ENCODE peak calls at places on chromosomes 7 and 10, in six cellular contexts. H is GM12878, Z is H1, U is HepG2, C is HCT116, M is K562. O is an unnamed sample.

GRCh38 chr10:72730462-72730861 is 38.5 kb downstream of the MCU start:
- DNase-seq in M (no peak), U (no peak), C (no peak), Z (no peak), H (no peak), O (no peak)

GRCh38 chr7:69840248-69840647 is 242.0 kb downstream of the AUTS2 start:
- DNase-seq in Z (no peak), C (no peak), M (no peak), U (no peak), H (no peak), O (no peak)

GRCh38 chr7:141675431-141676210 is 26.3 kb downstream of the DENND11 start:
- DNase-seq in C (no peak), U (no peak), M (no peak), H (no peak), Z (no peak), O (no peak)

GRCh38 chr10:16867556-16867955 is 50.3 kb upstream of the RSU1 start:
- DNase-seq in C (peak), Z (peak), H (no peak), M (no peak), U (no peak), O (no peak)

GRCh38 chr7:139361523-139361922 is 1.8 kb downstream of the LUC7L2 start:
- DNase-seq in M (no peak), U (no peak), Z (no peak), H (no peak), C (no peak), O (no peak)

GRCh38 chr7:26291251-26291650 is 411 bp upstream of the SNX10 start:
- DNase-seq in H (no peak), U (no peak), Z (no peak), M (no peak), C (no peak), O (no peak)

GRCh38 chr7:44292418-44292817 is 33.0 kb downstream of the CAMK2B start:
- DNase-seq in H (no peak), U (no peak), M (no peak), Z (no peak), C (no peak), O (no peak)

GRCh38 chr10:47159361-47160228 is 140.4 kb upstream of the GDF10 start:
- DNase-seq in Z (no peak), U (no peak), M (no peak), C (no peak), H (no peak), O (no peak)

GRCh38 chr7:93332172-93332571 is 100.0 kb downstream of the VPS50 start:
- DNase-seq in H (no peak), M (peak), Z (no peak), U (no peak), C (no peak), O (no peak)

GRCh38 chr10:3433131-3433530 is 260.5 kb upstream of the PITRM1 start:
- DNase-seq in Z (no peak), U (no peak), H (no peak), C (no peak), M (no peak), O (no peak)

GRCh38 chr7:157797361-157797760 is 460.6 kb downstream of the DNAJB6 start:
- DNase-seq in C (no peak), H (no peak), Z (no peak), U (no peak), M (no peak), O (no peak)

GRCh38 chr7:26490631-26491624 is 199.3 kb downstream of the SNX10 start:
- DNase-seq in M (no peak), H (no peak), Z (no peak), U (no peak), C (no peak), O (no peak)

GRCh38 chr7:77699056-77699455 is 2.8 kb downstream of the RSBN1L start:
- DNase-seq in Z (no peak), M (no peak), C (no peak), U (no peak), H (peak), O (no peak)

GRCh38 chr7:66211429-66211828 is 6.3 kb downstream of the TPST1 start:
- DNase-seq in U (no peak), Z (no peak), H (no peak), M (no peak), C (no peak), O (no peak)

GRCh38 chr7:45196374-45196773 is 38.8 kb downstream of the RAMP3 start:
- DNase-seq in M (no peak), C (no peak), Z (no peak), U (no peak), H (peak), O (no peak)

GRCh38 chr7:15720849-15721471 is 34.5 kb upstream of the MEOX2 start:
- DNase-seq in U (peak), H (no peak), M (peak), C (peak), Z (no peak), O (peak)

GRCh38 chr10:88120599-88121333 is 257.3 kb downstream of the PTEN start:
- DNase-seq in M (no peak), C (no peak), U (no peak), H (no peak), Z (no peak), O (no peak)

GRCh38 chr10:10489765-10490164 is 527.9 kb upstream of the CELF2 start:
- DNase-seq in M (no peak), H (no peak), U (no peak), C (no peak), Z (no peak), O (no peak)
- TF ChIP-seq ZNF274 in M (no peak), H (no peak), U (no peak), C (no peak), Z (no peak), O (no peak)

DNA sequence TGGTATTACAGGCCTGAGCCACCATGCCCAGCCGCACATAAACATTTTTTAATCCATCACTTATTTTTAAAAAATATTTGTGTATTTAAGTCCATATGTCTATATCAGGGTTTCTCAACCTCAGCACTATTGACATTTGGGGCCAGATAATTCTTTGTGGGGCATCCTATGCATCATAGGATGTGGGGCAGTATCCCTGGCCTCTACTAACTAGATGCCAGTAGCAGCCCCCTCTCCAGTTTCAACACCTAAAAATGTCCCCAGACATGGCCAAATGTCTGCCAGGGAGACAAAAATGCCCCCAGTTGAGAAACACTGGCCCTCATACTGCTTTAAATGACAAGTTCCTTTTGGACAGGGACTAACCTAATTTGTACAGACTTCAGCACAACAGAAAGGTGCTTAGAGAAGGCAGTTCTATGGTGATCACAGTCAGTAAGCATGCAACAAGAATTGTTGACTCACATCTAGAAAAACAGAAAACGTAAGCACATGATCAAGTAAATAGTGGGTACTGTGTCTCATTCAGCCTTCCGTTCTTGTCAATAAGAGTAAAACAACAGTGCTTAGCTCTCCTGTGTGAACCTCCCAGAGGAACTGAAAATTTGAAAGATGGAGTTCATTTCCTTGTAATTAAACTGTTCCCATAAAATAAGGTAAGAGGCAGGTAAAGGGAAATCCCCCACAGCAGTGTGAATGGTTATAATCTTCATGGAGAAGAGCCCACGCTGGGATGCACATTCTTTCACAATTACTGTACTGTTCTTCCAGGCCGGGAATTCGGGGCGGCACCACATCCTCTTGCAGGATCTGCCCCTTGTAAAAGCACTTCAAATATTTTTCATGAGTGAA is 17.3 kb upstream of the ADRB1 start:
- DNase-seq in Z (no peak), C (peak), H (peak), M (no peak), U (peak), O (no peak)
- TF ChIP-seq ZNF274 in Z (no peak), C (no peak), H (no peak), M (no peak), U (no peak), O (no peak)

GRCh38 chr7:98105942-98106544 is 619 bp upstream of the LMTK2 start:
- DNase-seq in M (no peak), Z (no peak), H (no peak), U (peak), C (no peak), O (no peak)
- TF ChIP-seq ZNF274 in M (no peak), Z (no peak), H (no peak), U (no peak), C (no peak), O (no peak)

DNA sequence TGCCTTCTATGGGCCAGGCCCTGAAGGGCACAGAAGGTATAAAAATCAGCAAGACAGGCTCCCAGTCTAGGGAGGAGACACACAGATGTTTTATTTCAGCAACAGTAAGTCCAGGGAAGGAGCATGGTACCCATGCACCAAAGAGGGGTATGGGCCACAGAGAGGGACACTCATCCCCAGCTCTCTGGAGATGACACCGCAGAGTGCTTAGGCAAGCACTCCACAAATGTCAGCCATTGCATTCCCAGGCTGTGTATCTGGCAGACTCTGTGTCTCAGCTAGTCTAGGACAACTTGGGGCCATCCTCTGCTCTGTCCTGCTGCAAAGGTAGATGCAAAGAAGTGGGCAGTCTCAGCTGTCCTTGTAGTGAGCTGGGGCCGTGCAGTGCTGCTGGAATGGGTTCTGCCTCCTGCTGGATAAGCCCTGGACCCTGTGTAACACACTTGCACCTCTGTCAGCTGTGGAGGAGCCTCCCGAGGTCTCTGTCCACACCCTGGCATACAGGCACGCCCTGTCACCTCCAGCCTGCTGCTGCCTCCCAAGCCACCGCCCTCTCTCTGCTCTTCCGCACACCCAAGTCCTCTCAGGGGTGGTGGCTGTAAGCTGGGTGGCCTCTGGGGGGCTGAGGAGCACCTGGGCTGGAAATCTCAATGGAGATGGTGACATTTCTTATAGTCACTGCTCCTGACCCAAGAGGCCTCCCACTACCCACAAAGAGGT is 57.6 kb downstream of the VOPP1 start:
- DNase-seq in U (no peak), H (no peak), C (no peak), Z (no peak), M (no peak), O (no peak)
- TF ChIP-seq ZNF274 in U (no peak), H (no peak), C (no peak), Z (no peak), M (no peak), O (no peak)

O was measured in NT2/D1.